ENCODE peak calls at places on chromosome 5, in four cellular contexts. One of them, this sample, is unnamed.

GRCh38 chr5:92309336-92309991 is 926.3 kb upstream of the ARRDC3 start:
- DNase-seq in colonic mucosa: no peak
- DNase-seq in osteocyte: no peak
- DNase-seq in AG20443: peak
- DNase-seq in this sample: peak

GRCh38 chr5:62578540-62578939 is at the start of gene LRRC70:
- DNase-seq in colonic mucosa: no peak
- DNase-seq in osteocyte: no peak
- DNase-seq in AG20443: no peak
- DNase-seq in this sample: peak

GRCh38 chr5:180329606-180330269 is 23.4 kb downstream of the GFPT2 start:
- DNase-seq in colonic mucosa: no peak
- DNase-seq in osteocyte: no peak
- DNase-seq in AG20443: no peak
- DNase-seq in this sample: no peak

GRCh38 chr5:36561596-36561995 is 44.8 kb upstream of the SLC1A3 start:
- DNase-seq in colonic mucosa: no peak
- DNase-seq in osteocyte: no peak
- DNase-seq in AG20443: no peak
- DNase-seq in this sample: no peak

GRCh38 chr5:79612667-79613190 is 488 bp downstream of the TENT2 start:
- DNase-seq in colonic mucosa: no peak
- DNase-seq in osteocyte: no peak
- DNase-seq in AG20443: no peak
- DNase-seq in this sample: no peak

GRCh38 chr5:58451732-58452565 is 7.9 kb downstream of the PLK2 start:
- DNase-seq in colonic mucosa: no peak
- DNase-seq in osteocyte: no peak
- DNase-seq in AG20443: no peak
- DNase-seq in this sample: peak

GRCh38 chr5:148725675-148726074 is 71.3 kb upstream of the HTR4 start:
- DNase-seq in colonic mucosa: no peak
- DNase-seq in osteocyte: no peak
- DNase-seq in AG20443: no peak
- DNase-seq in this sample: no peak

GRCh38 chr5:149794338-149795023 is 64.4 kb downstream of the PPARGC1B start:
- DNase-seq in colonic mucosa: no peak
- DNase-seq in osteocyte: no peak
- DNase-seq in AG20443: no peak
- DNase-seq in this sample: no peak

GRCh38 chr5:82274343-82275266 is 3.5 kb downstream of the RPS23 start:
- DNase-seq in colonic mucosa: no peak
- DNase-seq in osteocyte: no peak
- DNase-seq in AG20443: no peak
- DNase-seq in this sample: no peak

GRCh38 chr5:16593013-16593412 is 23.8 kb downstream of the RETREG1 start:
- DNase-seq in colonic mucosa: no peak
- DNase-seq in osteocyte: peak
- DNase-seq in AG20443: peak
- DNase-seq in this sample: no peak

GRCh38 chr5:1760656-1761452 is 38.8 kb downstream of the MRPL36 start:
- DNase-seq in colonic mucosa: no peak
- DNase-seq in osteocyte: peak
- DNase-seq in AG20443: no peak
- DNase-seq in this sample: no peak

GRCh38 chr5:128082551-128083032 is 974 bp upstream of the SLC12A2 start:
- DNase-seq in colonic mucosa: no peak
- DNase-seq in osteocyte: no peak
- DNase-seq in AG20443: no peak
- DNase-seq in this sample: no peak

GRCh38 chr5:158776681-158777080 is 323.0 kb downstream of the EBF1 start:
- DNase-seq in colonic mucosa: no peak
- DNase-seq in osteocyte: no peak
- DNase-seq in AG20443: no peak
- DNase-seq in this sample: no peak

GRCh38 chr5:103847060-103847459 is 284.5 kb upstream of the NUDT12 start:
- DNase-seq in colonic mucosa: no peak
- DNase-seq in osteocyte: no peak
- DNase-seq in AG20443: no peak
- DNase-seq in this sample: no peak

GRCh38 chr5:78331523-78332080 is 28.8 kb upstream of the SCAMP1 start:
- DNase-seq in colonic mucosa: no peak
- DNase-seq in osteocyte: no peak
- DNase-seq in AG20443: no peak
- DNase-seq in this sample: no peak

GRCh38 chr5:177064500-177065277 is 22.0 kb upstream of the FGFR4 start:
- DNase-seq in colonic mucosa: no peak
- DNase-seq in osteocyte: no peak
- DNase-seq in AG20443: no peak
- DNase-seq in this sample: no peak

GRCh38 chr5:5257761-5258160 is 117.6 kb downstream of the ADAMTS16 start:
- DNase-seq in colonic mucosa: no peak
- DNase-seq in osteocyte: no peak
- DNase-seq in AG20443: no peak
- DNase-seq in this sample: no peak